ENCODE peak calls at places on chromosomes 13 and 19, in four cellular contexts. A, E, F and T are unnamed samples.

GRCh38 chr13:106570354-106570822 is 2.5 kb upstream of the ARGLU1 start:
- DNase-seq in F (peak), A (no peak), E (peak), T (peak)

GRCh38 chr13:99829156-99829555 is 142.4 kb downstream of the ZIC5 start:
- DNase-seq in F (no peak), E (no peak), A (no peak), T (no peak)

GRCh38 chr13:45367358-45367757 is 26.4 kb upstream of the TPT1 start:
- DNase-seq in E (peak), A (peak), F (peak), T (peak)

GRCh38 chr13:27309401-27309958 is 38.9 kb downstream of the RASL11A start:
- DNase-seq in A (no peak), F (no peak), E (no peak), T (peak)

GRCh38 chr13:109610517-109610916 is 175.9 kb downstream of the IRS2 start:
- DNase-seq in A (no peak), F (peak), E (peak), T (peak)

GRCh38 chr19:50695251-50696064 is 24.1 kb downstream of the SHANK1 start:
- DNase-seq in F (peak), A (no peak), E (no peak), T (no peak)

GRCh38 chr19:42273407-42274064 is 4.5 kb downstream of the CIC start:
- DNase-seq in F (no peak), A (no peak), E (no peak), T (no peak)

GRCh38 chr19:46736544-46737274 is 9.1 kb upstream of the FKRP start:
- DNase-seq in A (no peak), F (peak), E (no peak), T (no peak)

GRCh38 chr13:98442391-98443230 is 134.3 kb downstream of the STK24 start:
- DNase-seq in E (no peak), A (no peak), F (no peak), T (no peak)

GRCh38 chr13:35672611-35673010 is 196.1 kb upstream of the MAB21L1 start:
- DNase-seq in E (no peak), F (no peak), A (no peak), T (no peak)

GRCh38 chr13:103671547-103671946 is 605.3 kb upstream of the SLC10A2 start:
- DNase-seq in A (no peak), F (no peak), E (no peak), T (no peak)

GRCh38 chr19:36417752-36418286 is 625 bp downstream of the ZFP82 start:
- DNase-seq in E (no peak), A (no peak), F (peak), T (no peak)

GRCh38 chr19:35533822-35534521 is 716 bp downstream of the GAPDHS start:
- DNase-seq in F (no peak), E (no peak), A (no peak), T (no peak)

GRCh38 chr19:50493171-50493570 is 16.5 kb upstream of the GARIN5A start:
- DNase-seq in F (no peak), E (no peak), A (no peak), T (no peak)

GRCh38 chr19:8120636-8121480 is 28.5 kb downstream of the FBN3 start:
- DNase-seq in F (no peak), E (peak), A (no peak), T (no peak)

GRCh38 chr13:67296511-67296910 is 66.4 kb upstream of the PCDH9 start:
- DNase-seq in E (no peak), F (no peak), A (no peak), T (no peak)

GRCh38 chr19:1238373-1239303 is 833 bp upstream of the CBARP start:
- DNase-seq in E (no peak), A (no peak), F (no peak), T (no peak)

GRCh38 chr19:9586764-9587163 is 2.5 kb upstream of the ZNF121 start:
- DNase-seq in E (no peak), F (no peak), A (peak), T (peak)

GRCh38 chr13:104143760-104144406 is 1077.7 kb upstream of the SLC10A2 start:
- DNase-seq in F (no peak), A (no peak), E (no peak), T (no peak)

GRCh38 chr19:38361633-38362075 is 12.7 kb upstream of the PSMD8 start:
- DNase-seq in E (peak), F (peak), A (no peak), T (peak)

GRCh38 chr13:43846496-43846895 is 33.0 kb downstream of the CCDC122 start:
- DNase-seq in A (no peak), F (no peak), E (no peak), T (no peak)

GRCh38 chr19:42423462-42424344 is 3.5 kb downstream of the LIPE start:
- DNase-seq in E (no peak), F (no peak), A (no peak), T (peak)

GRCh38 chr19:16206637-16207036 is 8.9 kb downstream of the AP1M1 start:
- DNase-seq in A (no peak), E (no peak), F (no peak), T (no peak)

GRCh38 chr13:85040176-85040660 is 759.0 kb downstream of the SLITRK6 start:
- DNase-seq in A (no peak), E (no peak), F (no peak), T (no peak)

DNA sequence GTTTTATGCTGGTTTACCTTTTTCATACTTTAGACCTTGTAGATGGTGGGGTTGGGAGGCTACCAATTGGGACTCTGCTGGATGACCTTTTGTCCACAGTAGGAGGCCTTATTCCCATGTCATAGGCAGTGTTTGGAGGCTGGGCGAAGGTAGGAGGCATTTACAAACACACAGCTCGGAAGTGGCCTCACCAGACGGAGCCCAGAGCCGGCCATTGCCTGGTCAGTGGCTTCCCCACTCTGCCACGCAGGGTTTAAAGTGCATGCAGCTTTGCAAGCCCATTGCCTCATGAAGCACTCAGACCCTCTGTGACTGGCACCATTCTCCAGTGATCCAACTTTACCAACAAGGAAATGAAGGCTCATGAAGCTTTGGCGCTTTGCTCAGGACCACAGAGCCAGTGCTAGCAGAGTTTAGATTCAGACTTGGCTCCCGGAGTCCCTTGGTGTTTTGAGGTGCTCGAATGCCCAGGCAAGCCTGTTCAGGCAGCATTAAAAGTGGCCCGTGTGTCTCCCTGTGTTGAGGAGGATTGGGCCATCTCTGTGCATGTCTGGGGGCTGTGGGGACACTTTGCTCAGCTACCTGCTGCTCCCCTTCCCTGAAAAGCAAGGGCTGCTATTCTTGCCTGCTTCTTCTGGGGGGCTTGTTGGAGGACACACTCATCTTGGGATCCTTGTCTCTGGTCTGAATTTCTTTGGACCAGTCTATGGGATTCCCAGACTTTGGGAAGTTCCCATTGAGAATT is 148.7 kb downstream of the ZNF536 start:
- DNase-seq in E (no peak), F (no peak), A (no peak), T (no peak)
- TF ChIP-seq EGR1 in E (no peak), F (no peak), A (no peak), T (no peak)

GRCh38 chr19:13404236-13404635 is 102.0 kb downstream of the CACNA1A start:
- DNase-seq in A (no peak), F (no peak), E (no peak), T (no peak)

GRCh38 chr19:13411899-13412298 is 94.4 kb downstream of the CACNA1A start:
- DNase-seq in F (no peak), E (no peak), A (no peak), T (no peak)

GRCh38 chr19:13410946-13411345 is 95.3 kb downstream of the CACNA1A start:
- DNase-seq in A (no peak), F (no peak), E (no peak), T (no peak)

DNA sequence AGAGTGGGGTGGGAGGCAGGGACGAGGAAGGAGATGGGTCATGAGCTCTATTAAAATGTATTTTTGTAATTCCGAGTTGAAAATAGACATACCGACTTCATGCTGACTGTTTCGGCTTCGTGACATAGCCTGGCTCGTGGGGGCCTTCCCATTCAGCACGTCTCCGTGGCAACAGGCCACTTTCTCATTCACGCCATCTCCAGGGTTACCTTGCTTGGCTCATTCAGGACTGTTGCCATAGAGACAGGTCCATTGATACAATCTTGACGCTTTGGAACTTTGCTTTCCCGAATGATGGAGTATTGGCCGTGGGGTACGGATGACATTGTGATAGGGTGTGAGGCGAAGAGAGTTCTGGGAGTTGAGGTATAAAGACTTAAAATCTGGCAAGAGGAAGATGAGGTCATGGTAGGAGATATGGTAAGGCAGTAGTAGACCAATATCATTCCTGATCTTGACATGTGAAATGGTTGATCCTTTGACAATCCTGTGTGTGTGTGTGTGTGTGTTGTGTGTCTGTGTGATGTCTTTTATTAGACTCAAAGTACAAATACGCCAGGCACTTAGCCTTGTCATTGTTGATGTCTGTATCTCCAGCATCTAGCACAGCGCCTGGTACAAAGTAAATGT is 97.3 kb downstream of the CACNA1A start:
- DNase-seq in F (no peak), E (no peak), A (no peak), T (no peak)
- TF ChIP-seq POLR2AphosphoS5 in F (no peak), E (no peak), A (no peak), T (no peak)

DNA sequence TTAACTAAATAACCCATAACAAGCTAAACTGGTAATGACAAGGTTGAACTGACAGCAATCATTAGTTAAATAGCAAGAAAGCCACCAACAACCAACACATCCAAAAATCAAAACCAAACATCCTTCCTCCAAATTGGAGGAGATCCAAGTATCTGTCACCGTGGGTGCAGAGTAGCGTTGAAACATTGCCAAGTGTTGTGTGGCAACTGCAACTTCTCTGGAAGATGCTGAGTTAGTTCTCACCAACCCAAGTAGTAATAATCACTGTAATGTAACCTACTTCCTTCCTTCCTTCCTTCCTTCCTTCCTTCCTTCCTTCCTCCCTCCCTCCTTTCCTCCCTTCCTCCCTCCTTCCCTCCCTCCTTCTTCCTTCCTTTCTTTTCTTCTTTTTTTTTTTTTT is 54.7 kb downstream of the TRPM4 start:
- DNase-seq in F (no peak), A (no peak), E (no peak), T (no peak)
- TF ChIP-seq EGR1 in F (no peak), A (no peak), E (no peak), T (no peak)

DNA sequence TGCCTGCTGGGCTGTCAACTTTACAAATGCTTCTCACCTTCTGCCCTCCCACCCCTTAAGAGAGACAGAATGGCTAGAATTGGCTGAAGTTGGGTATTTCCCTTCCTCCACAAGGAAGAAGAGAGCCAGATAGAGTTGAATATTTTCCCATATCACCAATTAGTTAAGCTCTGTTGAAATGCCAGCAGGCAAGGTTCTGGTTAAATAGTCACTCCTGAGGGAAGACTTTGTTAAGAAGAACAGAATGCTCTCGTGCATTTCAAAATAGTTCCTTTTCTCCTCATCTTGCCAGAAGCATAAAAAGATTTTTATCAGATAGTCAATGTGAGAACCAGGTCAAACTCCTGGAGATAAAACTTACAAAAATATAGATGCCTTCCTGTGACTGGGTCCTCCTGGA is 2857.0 kb upstream of the PCDH20 start:
- DNase-seq in E (no peak), F (no peak), A (no peak), T (no peak)
- TF ChIP-seq POLR2AphosphoS5 in E (no peak), F (no peak), A (no peak), T (no peak)

DNA sequence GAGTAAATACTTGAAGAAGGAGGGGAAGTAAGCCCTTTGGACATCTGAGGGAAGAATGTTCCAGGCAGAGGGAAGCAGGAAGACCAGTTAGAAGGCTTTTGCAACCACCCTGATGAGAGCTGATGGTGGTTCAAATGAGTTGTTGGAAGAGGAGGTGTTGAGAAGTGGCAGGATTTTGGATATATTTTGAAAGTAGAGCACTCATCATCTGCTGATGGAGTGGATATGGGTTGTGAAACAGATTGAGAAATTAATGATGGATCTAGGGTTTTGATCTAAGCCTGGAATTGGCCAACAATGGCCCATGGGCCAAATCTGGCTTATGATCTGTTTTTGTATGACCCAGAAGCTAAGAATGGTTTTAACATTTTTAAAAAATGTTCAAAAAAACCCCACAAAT is 230.7 kb downstream of the NDFIP2 start:
- DNase-seq in A (no peak), E (no peak), F (no peak), T (no peak)
- TF ChIP-seq EGR1 in A (no peak), E (no peak), F (no peak), T (no peak)

DNA sequence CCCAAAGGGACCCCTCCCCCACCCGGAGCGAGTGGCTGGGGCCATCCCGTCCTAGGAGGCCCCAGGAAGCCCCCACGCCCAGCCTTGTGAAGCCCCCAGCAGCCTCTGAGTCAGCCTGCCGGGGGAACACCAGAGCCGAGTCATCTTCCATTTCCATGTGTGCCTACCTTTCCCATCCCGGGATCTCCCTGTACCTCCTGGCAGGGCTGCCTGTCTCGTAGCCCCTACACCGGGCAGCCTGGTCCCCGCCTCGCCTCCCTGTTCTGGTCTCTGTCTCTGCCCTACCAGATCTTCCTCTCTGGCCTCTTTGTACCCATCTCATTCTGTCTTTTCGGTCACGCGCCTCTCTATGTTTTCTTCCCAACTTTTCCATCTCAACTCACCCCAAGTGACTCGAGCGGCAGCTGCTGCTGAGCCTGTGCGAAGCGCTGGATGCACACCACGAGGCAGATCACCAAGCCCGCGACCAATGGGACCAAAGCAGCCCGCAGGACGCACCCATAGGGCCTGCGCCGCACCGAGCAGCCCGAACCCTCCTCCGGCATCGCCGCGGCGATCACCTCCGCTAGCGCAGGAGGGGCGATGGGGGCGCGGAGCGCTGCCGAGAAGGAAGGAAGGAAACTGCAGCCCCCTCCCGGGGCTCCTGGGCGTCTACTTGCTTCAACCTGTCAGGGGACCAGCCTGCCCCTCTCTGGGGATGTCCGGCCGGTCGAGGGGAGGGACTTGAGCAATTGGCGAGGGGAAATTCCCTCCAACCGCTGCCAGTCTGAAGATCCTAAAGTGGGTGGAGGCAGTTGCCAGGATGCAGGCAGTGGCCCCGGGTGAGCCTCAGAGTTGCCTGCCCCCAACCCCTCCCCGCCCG is at the start of gene CD70:
- DNase-seq in E (no peak), A (peak), F (no peak), T (no peak)
- TF ChIP-seq POLR2AphosphoS5 in E (no peak), A (peak), F (no peak), T (no peak)